ENCODE peak calls at places on chromosomes 7 and 10, in seven cellular contexts. Z, D, M, S, I, X and P are unnamed samples.

GRCh38 chr7:30844483-30844874 is 67.2 kb upstream of the AQP1 start:
- DNase-seq in Z (no peak), D (no peak), M (no peak), S (no peak), I (no peak), X (no peak), P (no peak)

GRCh38 chr10:113007343-113007771 is 57.3 kb downstream of the TCF7L2 start:
- DNase-seq in Z (no peak), D (no peak), M (no peak), S (peak; percentile 97), I (no peak), X (no peak), P (no peak)

GRCh38 chr10:51861731-51862130 is 162.3 kb upstream of the CSTF2T start:
- DNase-seq in Z (no peak), D (no peak), M (no peak), S (no peak), I (no peak), X (no peak), P (no peak)

GRCh38 chr10:107576746-107577145 is 412.2 kb upstream of the SORCS1 start:
- DNase-seq in Z (no peak), D (no peak), M (no peak), S (no peak), I (no peak), X (no peak), P (no peak)

GRCh38 chr7:76294344-76295024 is 8.0 kb upstream of the HSPB1 start:
- DNase-seq in Z (no peak), D (no peak), M (peak; percentile 83), S (peak; percentile 65), I (peak; percentile 70), X (peak; percentile 85), P (no peak)

GRCh38 chr10:123134915-123135414 is 805 bp upstream of the HMX3 start:
- DNase-seq in Z (peak; percentile 64), D (no peak), M (no peak), S (no peak), I (peak; percentile 94), X (peak; percentile 54), P (no peak)

GRCh38 chr7:112129655-112130323 is 76.4 kb downstream of the DOCK4 start:
- DNase-seq in Z (no peak), D (no peak), M (no peak), S (peak; percentile 48), I (no peak), X (peak; percentile 14), P (no peak)

GRCh38 chr7:69062020-69062760 is 536.1 kb upstream of the AUTS2 start:
- DNase-seq in Z (no peak), D (no peak), M (no peak), S (no peak), I (no peak), X (no peak), P (no peak)

GRCh38 chr7:95427914-95428516 is 6.8 kb downstream of the PON2 start:
- DNase-seq in Z (no peak), D (no peak), M (no peak), S (peak; percentile 24), I (no peak), X (no peak), P (no peak)

GRCh38 chr10:119620241-119620753 is 23.5 kb upstream of the TIAL1 start:
- DNase-seq in Z (no peak), D (no peak), M (no peak), S (no peak), I (no peak), X (no peak), P (no peak)

GRCh38 chr10:51588984-51589383 is 110.4 kb downstream of the CSTF2T start:
- DNase-seq in Z (no peak), D (no peak), M (no peak), S (no peak), I (no peak), X (no peak), P (no peak)

GRCh38 chr7:37031571-37032257 is 307.4 kb upstream of the AOAH start:
- DNase-seq in Z (peak; percentile 49), D (peak; percentile 54), M (peak; percentile 99), S (peak; percentile 97), I (peak; percentile 55), X (no peak), P (no peak)

GRCh38 chr10:105017116-105017515 is 376.0 kb downstream of the SORCS3 start:
- DNase-seq in Z (no peak), D (no peak), M (no peak), S (no peak), I (no peak), X (no peak), P (no peak)

GRCh38 chr7:143043391-143043790 is 8.8 kb upstream of the OR6V1 start:
- DNase-seq in Z (no peak), D (no peak), M (no peak), S (no peak), I (no peak), X (no peak), P (no peak)

GRCh38 chr7:143047327-143047726 is 4.8 kb upstream of the OR6V1 start:
- DNase-seq in Z (no peak), D (no peak), M (no peak), S (no peak), I (no peak), X (no peak), P (no peak)

GRCh38 chr7:143048827-143049226 is 3.3 kb upstream of the OR6V1 start:
- DNase-seq in Z (no peak), D (no peak), M (peak; percentile 8), S (no peak), I (no peak), X (no peak), P (no peak)

GRCh38 chr7:143049380-143049779 is 2.8 kb upstream of the OR6V1 start:
- DNase-seq in Z (no peak), D (no peak), M (no peak), S (no peak), I (no peak), X (no peak), P (no peak)

GRCh38 chr7:143046334-143046935 is 5.7 kb upstream of the OR6V1 start:
- DNase-seq in Z (no peak), D (no peak), M (no peak), S (no peak), I (no peak), X (no peak), P (no peak)
- TF ChIP-seq SP1 in Z (no peak), D (no peak), M (no peak), S (no peak), I (no peak), X (no peak), P (no peak)

DNA sequence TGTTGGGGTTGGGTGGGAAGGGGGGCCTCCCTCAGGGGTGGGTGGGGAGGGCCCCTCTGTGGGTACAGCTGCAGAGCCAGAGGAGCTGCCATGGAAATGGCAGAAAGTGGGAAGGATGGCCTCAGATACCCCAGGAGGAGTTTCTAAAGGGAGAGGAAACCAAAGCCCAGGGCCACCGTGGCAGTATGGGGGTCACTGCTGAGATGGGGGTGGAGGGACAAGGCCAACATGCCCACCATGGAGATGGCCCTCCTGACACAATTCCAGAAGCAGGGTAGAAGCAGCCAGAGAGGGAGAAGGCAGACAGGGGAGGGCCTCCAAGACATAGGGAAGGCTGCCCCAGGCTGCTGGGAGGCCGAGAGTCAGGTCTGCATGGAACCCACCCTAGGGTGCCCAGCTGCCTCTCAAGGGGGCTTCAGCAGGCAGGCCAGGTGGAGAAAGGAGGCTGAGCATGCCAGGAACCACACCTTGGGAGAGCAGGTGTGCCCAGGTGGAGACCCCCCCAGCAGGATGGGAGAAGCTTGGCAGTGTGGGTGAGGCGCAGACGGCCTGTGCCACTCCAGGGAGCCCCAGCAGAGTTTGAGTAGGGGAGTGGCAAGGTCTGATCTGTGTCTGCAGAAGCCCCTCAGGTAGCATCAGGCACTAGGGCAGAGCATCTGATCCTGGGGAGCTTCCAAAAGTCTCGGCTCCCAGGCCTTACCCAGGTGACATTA is 146.8 kb downstream of the ARHGAP22 start:
- DNase-seq in Z (no peak), D (no peak), M (no peak), S (no peak), I (no peak), X (no peak), P (no peak)
- TF ChIP-seq SP1 in Z (no peak), D (no peak), M (no peak), S (no peak), I (no peak), X (no peak), P (no peak)

GRCh38 chr7:134613623-134614347 is 32.9 kb upstream of the BPGM start:
- DNase-seq in Z (no peak), D (no peak), M (no peak), S (no peak), I (no peak), X (no peak), P (no peak)

GRCh38 chr7:134611611-134612151 is 35.0 kb upstream of the BPGM start:
- DNase-seq in Z (no peak), D (no peak), M (no peak), S (no peak), I (no peak), X (no peak), P (no peak)

GRCh38 chr7:134616611-134617010 is 30.0 kb upstream of the BPGM start:
- DNase-seq in Z (no peak), D (no peak), M (no peak), S (no peak), I (no peak), X (no peak), P (no peak)

GRCh38 chr7:134605978-134606923 is 40.4 kb upstream of the BPGM start:
- DNase-seq in Z (peak; percentile 81), D (no peak), M (peak; percentile 34), S (peak; percentile 31), I (peak; percentile 73), X (peak; percentile 52), P (no peak)

DNA sequence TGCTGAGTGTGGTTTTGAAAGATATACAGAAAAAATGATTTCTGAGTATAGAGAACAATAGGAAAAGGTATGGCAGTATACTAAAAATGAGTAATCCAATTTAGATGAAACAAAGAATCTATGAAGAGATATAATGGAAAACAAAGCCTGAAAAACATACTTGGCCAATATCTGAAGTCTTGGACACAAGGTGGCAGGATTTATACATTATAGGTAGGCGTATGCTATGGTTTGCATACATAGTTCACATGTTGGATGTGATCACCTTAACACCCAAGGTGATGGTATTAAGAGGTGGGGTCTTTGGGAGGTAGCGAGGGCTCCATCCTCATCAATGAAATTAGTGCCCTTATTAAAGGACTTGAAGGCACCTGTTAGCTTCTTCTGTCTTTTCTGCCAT is 34.5 kb upstream of the BPGM start:
- DNase-seq in Z (no peak), D (no peak), M (no peak), S (no peak), I (no peak), X (no peak), P (no peak)
- TF ChIP-seq SP1 in Z (no peak), D (no peak), M (no peak), S (no peak), I (no peak), X (no peak), P (no peak)

GRCh38 chr7:143172354-143172753 is 10.9 kb upstream of the TAS2R39 start:
- DNase-seq in Z (no peak), D (no peak), M (no peak), S (no peak), I (no peak), X (no peak), P (no peak)

GRCh38 chr7:143176128-143176527 is 7.1 kb upstream of the TAS2R39 start:
- DNase-seq in Z (no peak), D (no peak), M (no peak), S (no peak), I (no peak), X (no peak), P (no peak)

GRCh38 chr7:143183024-143183423 is at the start of gene TAS2R39:
- DNase-seq in Z (no peak), D (no peak), M (no peak), S (no peak), I (no peak), X (no peak), P (no peak)

GRCh38 chr7:143181349-143181748 is 1.9 kb upstream of the TAS2R39 start:
- DNase-seq in Z (no peak), D (no peak), M (no peak), S (no peak), I (no peak), X (no peak), P (no peak)

GRCh38 chr7:143177374-143178119 is 5.7 kb upstream of the TAS2R39 start:
- DNase-seq in Z (no peak), D (no peak), M (no peak), S (no peak), I (no peak), X (no peak), P (no peak)
- TF ChIP-seq SP1 in Z (no peak), D (no peak), M (no peak), S (no peak), I (no peak), X (no peak), P (no peak)